ENCODE peak calls at places on chromosomes 13 and 19, in six cellular contexts. J, Z, I, S, Q and D are unnamed samples.
A peak's percentile ranks its signal among the peaks of the same experiment; 100 is the strongest.

GRCh38 chr19:34963531-34964406 is at the start of gene ZNF792:
- DNase-seq in J (peak; percentile 73), Z (peak; percentile 23), I (peak; percentile 16), S (peak; percentile 81), Q (peak; percentile 41), D (peak; percentile 81)

GRCh38 chr19:41226053-41226873 is 7.2 kb downstream of the AXL start:
- DNase-seq in J (peak; percentile 96), Z (no peak), I (peak; percentile 72), S (peak; percentile 88), Q (peak; percentile 89), D (peak; percentile 75)

GRCh38 chr19:21046489-21046888 is 26.0 kb downstream of the ZNF430 start:
- DNase-seq in J (no peak), Z (no peak), I (no peak), S (no peak), Q (no peak), D (no peak)

GRCh38 chr19:49335071-49335783 is at the start of gene CD37:
- DNase-seq in J (no peak), Z (no peak), I (no peak), S (no peak), Q (no peak), D (no peak)

GRCh38 chr13:56586966-56587365 is 553.8 kb upstream of the PRR20A start:
- DNase-seq in J (no peak), Z (no peak), I (no peak), S (no peak), Q (no peak), D (no peak)

GRCh38 chr19:50909240-50910070 is 1.7 kb downstream of the KLK4 start:
- DNase-seq in J (peak; percentile 58), Z (no peak), I (peak; percentile 85), S (peak; percentile 69), Q (peak; percentile 86), D (peak; percentile 96)

GRCh38 chr13:77338961-77339401 is 12.1 kb upstream of the MYCBP2 start:
- DNase-seq in J (no peak), Z (peak; percentile 62), I (no peak), S (no peak), Q (no peak), D (no peak)

GRCh38 chr13:20366056-20366455 is 133.9 kb upstream of the GJB6 start:
- DNase-seq in J (no peak), Z (no peak), I (no peak), S (no peak), Q (no peak), D (no peak)

GRCh38 chr19:11061951-11062350 is 27.3 kb upstream of the LDLR start:
- DNase-seq in J (no peak), Z (no peak), I (no peak), S (no peak), Q (no peak), D (no peak)

GRCh38 chr19:52734340-52734892 is 428 bp downstream of the ZNF611 start:
- DNase-seq in J (peak; percentile 57), Z (no peak), I (no peak), S (peak; percentile 40), Q (no peak), D (peak; percentile 59)

GRCh38 chr13:114235697-114236096 is 1.0 kb downstream of the CDC16 start:
- DNase-seq in J (peak; percentile 53), Z (no peak), I (no peak), S (no peak), Q (peak; percentile 4), D (peak; percentile 31)

GRCh38 chr19:16288544-16288943 is 36.1 kb upstream of the KLF2 start:
- DNase-seq in J (no peak), Z (no peak), I (no peak), S (no peak), Q (no peak), D (no peak)

GRCh38 chr19:35168261-35168660 is 13.7 kb downstream of the FXYD5 start:
- DNase-seq in J (peak; percentile 53), Z (no peak), I (no peak), S (no peak), Q (peak; percentile 90), D (no peak)

GRCh38 chr19:11446652-11447301 is 11.3 kb downstream of the PRKCSH start:
- DNase-seq in J (peak; percentile 60), Z (peak; percentile 20), I (no peak), S (peak; percentile 58), Q (peak; percentile 57), D (peak; percentile 84)

GRCh38 chr19:47609885-47610545 is 1.1 kb downstream of the BICRA start:
- DNase-seq in J (peak; percentile 74), Z (peak; percentile 55), I (no peak), S (peak; percentile 66), Q (peak; percentile 15), D (peak; percentile 84)

GRCh38 chr13:90201676-90202425 is 1145.6 kb upstream of the MIR17HG start:
- DNase-seq in J (peak; percentile 66), Z (no peak), I (no peak), S (peak; percentile 3), Q (no peak), D (no peak)

GRCh38 chr19:53432088-53432661 is 391 bp downstream of the ZNF761 start:
- DNase-seq in J (peak; percentile 52), Z (no peak), I (no peak), S (peak; percentile 23), Q (peak; percentile 9), D (peak; percentile 54)

GRCh38 chr13:63542704-63543215 is 2127.1 kb upstream of the PCDH20 start:
- DNase-seq in J (no peak), Z (no peak), I (no peak), S (no peak), Q (no peak), D (no peak)

GRCh38 chr19:18723871-18724377 is 40.4 kb downstream of the CRTC1 start:
- DNase-seq in J (no peak), Z (no peak), I (no peak), S (no peak), Q (no peak), D (no peak)

GRCh38 chr19:15251010-15251748 is 18.9 kb upstream of the EPHX3 start:
- DNase-seq in J (peak; percentile 81), Z (no peak), I (no peak), S (no peak), Q (no peak), D (no peak)

GRCh38 chr13:49532593-49532992 is 36.8 kb downstream of the PHF11 start:
- DNase-seq in J (no peak), Z (no peak), I (no peak), S (no peak), Q (no peak), D (no peak)

GRCh38 chr19:3548594-3548993 is 8.8 kb downstream of the MFSD12 start:
- DNase-seq in J (no peak), Z (no peak), I (no peak), S (no peak), Q (no peak), D (no peak)

GRCh38 chr13:75787249-75787940 is 151.3 kb downstream of the LMO7 start:
- DNase-seq in J (peak; percentile 75), Z (no peak), I (no peak), S (no peak), Q (no peak), D (no peak)

GRCh38 chr19:50461066-50461875 is 15.0 kb upstream of the EMC10 start:
- DNase-seq in J (peak; percentile 79), Z (peak; percentile 58), I (peak; percentile 48), S (peak; percentile 76), Q (peak; percentile 88), D (peak; percentile 87)

GRCh38 chr13:46908511-46908910 is 11.7 kb upstream of the HTR2A start:
- DNase-seq in J (peak; percentile 91), Z (no peak), I (no peak), S (no peak), Q (no peak), D (no peak)

GRCh38 chr13:27915301-27916207 is 4.2 kb upstream of the PDX1 start:
- DNase-seq in J (no peak), Z (no peak), I (no peak), S (no peak), Q (peak; percentile 54), D (no peak)

GRCh38 chr19:7861619-7862412 is 12.4 kb downstream of the PRR36 start:
- DNase-seq in J (no peak), Z (no peak), I (no peak), S (no peak), Q (no peak), D (peak; percentile 64)

GRCh38 chr13:108269601-108270328 is at the start of gene TNFSF13B:
- DNase-seq in J (peak; percentile 59), Z (peak; percentile 70), I (no peak), S (peak; percentile 9), Q (no peak), D (peak; percentile 53)

GRCh38 chr19:45676851-45677263 is 8.8 kb downstream of the GIPR start:
- DNase-seq in J (no peak), Z (no peak), I (no peak), S (peak; percentile 49), Q (no peak), D (no peak)
- TF ChIP-seq EZH2phosphoT487 in J (no peak), Z (no peak), I (no peak), S (no peak), Q (no peak), D (no peak)

GRCh38 chr13:36130168-36130541 is 1.0 kb downstream of the DCLK1 start:
- DNase-seq in J (no peak), Z (no peak), I (no peak), S (no peak), Q (no peak), D (no peak)

GRCh38 chr13:36130542-36131214 is 504 bp downstream of the DCLK1 start:
- DNase-seq in J (peak; percentile 38), Z (no peak), I (no peak), S (peak; percentile 29), Q (no peak), D (peak; percentile 76)

GRCh38 chr13:36131931-36132297 is 732 bp upstream of the DCLK1 start:
- DNase-seq in J (peak; percentile 33), Z (no peak), I (no peak), S (peak; percentile 11), Q (no peak), D (no peak)

GRCh38 chr13:36129539-36129938 is 1.6 kb downstream of the DCLK1 start:
- DNase-seq in J (no peak), Z (no peak), I (no peak), S (no peak), Q (no peak), D (no peak)

DNA sequence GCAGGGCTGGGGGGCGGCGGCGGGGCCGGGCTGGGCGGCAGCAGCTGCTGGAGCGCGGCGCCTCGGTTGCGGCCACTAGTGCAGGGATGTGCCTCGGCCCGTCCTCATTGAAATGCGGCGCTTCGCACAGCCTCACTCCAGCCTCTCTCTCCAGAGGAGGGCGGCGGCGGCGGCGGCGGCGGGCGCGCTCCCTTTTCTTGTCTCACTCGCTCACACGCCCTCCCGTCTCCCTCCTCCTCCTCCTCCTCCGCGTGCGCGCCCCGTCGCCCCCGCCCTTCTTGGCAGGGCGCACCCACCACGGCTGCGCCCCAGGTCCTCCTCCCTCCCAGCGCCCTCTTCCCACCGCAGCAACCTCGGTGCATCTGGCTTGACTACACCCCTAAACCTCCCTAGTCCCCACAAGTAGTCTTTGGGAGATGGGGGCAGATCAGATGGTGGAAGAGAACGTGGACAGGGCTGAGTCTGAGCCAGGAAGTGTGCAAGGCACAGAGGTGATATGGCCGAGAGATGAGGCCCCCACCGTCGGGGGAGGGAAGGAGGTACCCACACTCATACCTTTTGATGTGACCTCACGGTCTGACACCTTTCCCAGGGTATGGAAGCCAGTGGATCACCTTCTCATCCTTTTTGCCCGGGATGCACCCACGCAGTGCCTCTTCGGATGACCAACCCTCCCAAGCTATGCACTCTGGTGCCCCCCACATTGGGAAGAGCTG is at the start of gene DCLK1:
- DNase-seq in J (peak; percentile 54), Z (no peak), I (no peak), S (peak; percentile 60), Q (no peak), D (peak; percentile 85)
- TF ChIP-seq EZH2 in J (peak; percentile 32), Z (no peak), I (no peak), S (no peak), Q (no peak), D (no peak)

GRCh38 chr13:26679411-26679810 is 81.2 kb downstream of the GPR12 start:
- DNase-seq in J (peak; percentile 72), Z (no peak), I (no peak), S (no peak), Q (peak; percentile 10), D (no peak)
- H3K9me3 ChIP-seq in J (no peaks in the 10 kb centered on the region), Z (no peaks in the 10 kb centered on the region), I (no peaks in the 10 kb centered on the region), S (no peaks in the 10 kb centered on the region), Q (no peaks in the 10 kb centered on the region), D (no peaks in the 10 kb centered on the region)

GRCh38 chr13:109381546-109382180 is 404.7 kb downstream of the IRS2 start:
- DNase-seq in J (peak; percentile 76), Z (no peak), I (no peak), S (no peak), Q (no peak), D (no peak)
- TF ChIP-seq EZH2phosphoT487 in J (no peak), Z (no peak), I (no peak), S (no peak), Q (no peak), D (no peak)